ENCODE peak calls at places on chromosomes 3 and 15, in seven cellular contexts. One of them, this sample, is unnamed.

GRCh38 chr3:108091498-108092259 is 848 bp upstream of the CD47 start:
- DNase-seq in HCT116: no peak
- DNase-seq in hepatocyte: peak; percentile 30
- DNase-seq in GM23338: peak; percentile 64
- DNase-seq in GM23248: no peak
- DNase-seq in MM.1S: peak; percentile 9
- DNase-seq in PC-3: peak; percentile 11
- DNase-seq in this sample: peak; percentile 42

GRCh38 chr3:157767602-157768001 is 264.4 kb upstream of the VEPH1 start:
- DNase-seq in hepatocyte: no peak
- DNase-seq in GM23248: no peak
- DNase-seq in PC-3: peak; percentile 68
- DNase-seq in MM.1S: no peak
- DNase-seq in HCT116: no peak
- DNase-seq in GM23338: no peak
- DNase-seq in this sample: no peak

GRCh38 chr15:63478243-63478642 is 26.1 kb upstream of the USP3 start:
- DNase-seq in MM.1S: no peak
- DNase-seq in GM23338: no peak
- DNase-seq in HCT116: no peak
- DNase-seq in hepatocyte: no peak
- DNase-seq in GM23248: no peak
- DNase-seq in PC-3: no peak
- DNase-seq in this sample: no peak

GRCh38 chr15:96728591-96728990 is 398.1 kb downstream of the NR2F2 start:
- DNase-seq in HCT116: no peak
- DNase-seq in hepatocyte: no peak
- DNase-seq in GM23338: no peak
- DNase-seq in PC-3: no peak
- DNase-seq in GM23248: no peak
- DNase-seq in MM.1S: no peak
- DNase-seq in this sample: peak; percentile 21

GRCh38 chr3:117314441-117314840 is 604.9 kb downstream of the TUSC7 start:
- DNase-seq in GM23338: no peak
- DNase-seq in MM.1S: no peak
- DNase-seq in PC-3: no peak
- DNase-seq in GM23248: no peak
- DNase-seq in hepatocyte: no peak
- DNase-seq in HCT116: no peak
- DNase-seq in this sample: no peak

GRCh38 chr3:170738756-170739155 is 131.2 kb downstream of the RPL22L1 start:
- DNase-seq in HCT116: no peak
- DNase-seq in MM.1S: no peak
- DNase-seq in hepatocyte: no peak
- DNase-seq in GM23248: no peak
- DNase-seq in GM23338: no peak
- DNase-seq in PC-3: no peak
- DNase-seq in this sample: no peak

GRCh38 chr15:70632079-70632850 is 131.1 kb downstream of the UACA start:
- DNase-seq in hepatocyte: peak; percentile 22
- DNase-seq in PC-3: peak; percentile 72
- DNase-seq in GM23248: peak; percentile 36
- DNase-seq in MM.1S: no peak
- DNase-seq in GM23338: no peak
- DNase-seq in HCT116: no peak
- DNase-seq in this sample: no peak

GRCh38 chr3:85567074-85567676 is 608.4 kb downstream of the CADM2 start:
- DNase-seq in MM.1S: peak; percentile 52
- DNase-seq in HCT116: no peak
- DNase-seq in PC-3: peak; percentile 71
- DNase-seq in hepatocyte: peak; percentile 63
- DNase-seq in GM23338: peak; percentile 84
- DNase-seq in GM23248: peak; percentile 61
- DNase-seq in this sample: peak; percentile 82

GRCh38 chr3:129961142-129961541 is 13.4 kb upstream of the TRH start:
- DNase-seq in GM23338: peak; percentile 7
- DNase-seq in hepatocyte: no peak
- DNase-seq in PC-3: no peak
- DNase-seq in GM23248: no peak
- DNase-seq in HCT116: no peak
- DNase-seq in MM.1S: no peak
- DNase-seq in this sample: no peak

GRCh38 chr3:1183320-1184048 is 90.7 kb downstream of the CNTN6 start:
- DNase-seq in GM23248: peak; percentile 90
- DNase-seq in GM23338: no peak
- DNase-seq in PC-3: no peak
- DNase-seq in hepatocyte: peak; percentile 3
- DNase-seq in HCT116: no peak
- DNase-seq in MM.1S: no peak
- DNase-seq in this sample: no peak

GRCh38 chr15:62732078-62732477 is 310.5 kb upstream of the TPM1 start:
- DNase-seq in MM.1S: no peak
- DNase-seq in HCT116: no peak
- DNase-seq in GM23338: no peak
- DNase-seq in PC-3: no peak
- DNase-seq in hepatocyte: no peak
- DNase-seq in GM23248: peak; percentile 28
- DNase-seq in this sample: no peak

GRCh38 chr3:38651153-38651789 is 1.8 kb upstream of the SCN5A start:
- DNase-seq in PC-3: peak; percentile 70
- DNase-seq in HCT116: peak; percentile 60
- DNase-seq in GM23338: peak; percentile 88
- DNase-seq in hepatocyte: peak; percentile 85
- DNase-seq in MM.1S: peak; percentile 77
- DNase-seq in GM23248: peak; percentile 74
- DNase-seq in this sample: peak; percentile 88

GRCh38 chr3:106850429-106850828 is 526.8 kb upstream of the CCDC54 start:
- DNase-seq in GM23248: peak; percentile 51
- DNase-seq in PC-3: no peak
- DNase-seq in MM.1S: no peak
- DNase-seq in hepatocyte: no peak
- DNase-seq in GM23338: no peak
- DNase-seq in HCT116: no peak
- DNase-seq in this sample: no peak

GRCh38 chr3:118548434-118548833 is 486.2 kb downstream of the IGSF11 start:
- DNase-seq in hepatocyte: no peak
- DNase-seq in GM23248: no peak
- DNase-seq in PC-3: peak; percentile 22
- DNase-seq in MM.1S: no peak
- DNase-seq in HCT116: no peak
- DNase-seq in GM23338: no peak
- DNase-seq in this sample: no peak

GRCh38 chr15:60592386-60593339 is 113.7 kb upstream of the ICE2 start:
- DNase-seq in MM.1S: peak; percentile 89
- DNase-seq in GM23338: peak; percentile 94
- DNase-seq in HCT116: no peak
- DNase-seq in GM23248: peak; percentile 93
- DNase-seq in hepatocyte: peak; percentile 92
- DNase-seq in PC-3: peak; percentile 46
- DNase-seq in this sample: peak; percentile 95

GRCh38 chr3:94106268-94106667 is 43.4 kb downstream of the NSUN3 start:
- DNase-seq in PC-3: no peak
- DNase-seq in hepatocyte: no peak
- DNase-seq in GM23338: no peak
- DNase-seq in HCT116: no peak
- DNase-seq in GM23248: no peak
- DNase-seq in MM.1S: no peak
- DNase-seq in this sample: no peak

GRCh38 chr15:79640206-79640605 is 208.1 kb downstream of the MINAR1 start:
- DNase-seq in GM23248: peak; percentile 92
- DNase-seq in hepatocyte: peak; percentile 59
- DNase-seq in MM.1S: no peak
- DNase-seq in PC-3: peak; percentile 88
- DNase-seq in GM23338: no peak
- DNase-seq in HCT116: peak; percentile 26
- DNase-seq in this sample: no peak

GRCh38 chr15:33278816-33279612 is 31.8 kb upstream of the RYR3 start:
- DNase-seq in PC-3: peak; percentile 96
- DNase-seq in GM23248: peak; percentile 93
- DNase-seq in hepatocyte: peak; percentile 75
- DNase-seq in MM.1S: no peak
- DNase-seq in GM23338: peak; percentile 40
- DNase-seq in HCT116: peak; percentile 92
- DNase-seq in this sample: no peak

GRCh38 chr3:72033709-72034428 is 248.9 kb upstream of the PROK2 start:
- DNase-seq in HCT116: no peak
- DNase-seq in GM23338: no peak
- DNase-seq in PC-3: no peak
- DNase-seq in MM.1S: no peak
- DNase-seq in GM23248: no peak
- DNase-seq in hepatocyte: no peak
- DNase-seq in this sample: no peak

GRCh38 chr15:40336129-40337122 is 4.3 kb downstream of the CCDC9B start:
- DNase-seq in HCT116: no peak
- DNase-seq in GM23338: peak; percentile 72
- DNase-seq in PC-3: no peak
- DNase-seq in MM.1S: peak; percentile 36
- DNase-seq in hepatocyte: no peak
- DNase-seq in GM23248: no peak
- DNase-seq in this sample: peak; percentile 60

GRCh38 chr15:64151727-64152506 is at the start of gene SNX22:
- DNase-seq in MM.1S: peak; percentile 26
- DNase-seq in GM23338: peak; percentile 51
- DNase-seq in HCT116: no peak
- DNase-seq in hepatocyte: peak; percentile 52
- DNase-seq in GM23248: no peak
- DNase-seq in PC-3: no peak
- DNase-seq in this sample: peak; percentile 56

GRCh38 chr15:57245130-57245529 is 131.2 kb upstream of the CGNL1 start:
- DNase-seq in PC-3: no peak
- DNase-seq in MM.1S: no peak
- DNase-seq in HCT116: no peak
- DNase-seq in GM23248: no peak
- DNase-seq in hepatocyte: no peak
- DNase-seq in GM23338: no peak
- DNase-seq in this sample: no peak

DNA sequence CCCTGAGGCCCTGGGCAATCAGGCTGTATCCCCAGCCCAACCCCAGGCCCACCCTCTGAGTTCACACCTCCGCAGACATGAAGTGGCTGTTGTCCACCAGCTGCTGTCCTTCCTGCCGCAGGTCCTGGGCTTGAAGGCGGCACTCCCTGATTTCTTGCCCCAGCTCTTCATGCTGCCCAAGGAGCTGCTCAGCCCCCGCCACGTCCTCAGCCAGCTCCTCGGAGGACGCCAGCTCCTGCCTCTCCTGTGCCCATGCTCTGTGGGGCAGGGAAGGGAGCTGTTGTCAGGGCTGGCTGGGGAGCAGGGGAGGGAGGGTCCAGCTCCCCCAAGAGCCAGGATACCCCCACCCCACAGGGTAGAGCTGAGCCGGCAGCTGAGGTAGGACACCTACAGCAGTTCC is 14.5 kb downstream of the PLA2G4B start:
- DNase-seq in hepatocyte: no peak
- DNase-seq in GM23338: no peak
- DNase-seq in MM.1S: no peak
- DNase-seq in GM23248: no peak
- DNase-seq in HCT116: no peak
- DNase-seq in PC-3: no peak
- DNase-seq in this sample: no peak
- TF ChIP-seq EZH2phosphoT487 in hepatocyte: no peak
- TF ChIP-seq EZH2phosphoT487 in GM23338: no peak
- TF ChIP-seq EZH2phosphoT487 in MM.1S: no peak
- TF ChIP-seq EZH2phosphoT487 in GM23248: no peak
- TF ChIP-seq EZH2phosphoT487 in HCT116: no peak
- TF ChIP-seq EZH2phosphoT487 in PC-3: no peak
- TF ChIP-seq EZH2phosphoT487 in this sample: no peak

DNA sequence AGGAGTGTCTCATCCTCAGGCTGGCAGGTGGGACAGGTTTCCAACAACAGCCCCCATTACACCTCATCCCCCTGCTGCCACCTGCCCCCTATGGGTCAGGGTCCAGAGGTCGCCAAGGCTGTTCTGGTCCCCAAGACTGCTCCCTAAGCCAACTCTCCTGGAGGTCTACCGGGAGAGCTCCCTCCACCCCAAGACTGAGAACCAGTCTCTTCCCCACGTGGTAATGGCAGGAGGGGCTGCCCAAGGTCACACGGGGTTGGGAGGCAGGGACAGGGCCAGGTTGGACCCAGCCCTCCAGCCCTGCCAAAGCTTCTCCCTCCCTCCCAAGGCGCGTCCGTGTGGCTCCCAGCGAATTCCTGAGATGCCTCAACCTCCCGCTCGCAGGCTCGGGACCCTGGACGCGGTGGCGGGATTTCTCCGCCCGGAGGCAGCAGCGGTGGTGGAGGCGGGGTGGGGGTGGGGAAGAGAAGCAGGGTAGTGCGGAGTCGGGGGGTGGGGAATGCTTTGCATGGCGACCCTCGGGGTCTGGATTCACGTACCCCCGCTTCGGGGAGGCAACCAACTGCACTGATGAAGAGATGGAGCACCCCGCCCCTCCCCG is 80.1 kb downstream of the IQSEC1 start:
- DNase-seq in PC-3: peak; percentile 23
- DNase-seq in GM23338: peak; percentile 94
- DNase-seq in MM.1S: no peak
- DNase-seq in hepatocyte: peak; percentile 61
- DNase-seq in HCT116: no peak
- DNase-seq in GM23248: peak; percentile 35
- DNase-seq in this sample: peak; percentile 91
- TF ChIP-seq EZH2 in PC-3: no peak
- TF ChIP-seq EZH2 in GM23338: no peak
- TF ChIP-seq EZH2 in MM.1S: no peak
- TF ChIP-seq EZH2 in hepatocyte: no peak
- TF ChIP-seq EZH2 in HCT116: no peak
- TF ChIP-seq EZH2 in GM23248: no peak
- TF ChIP-seq EZH2 in this sample: no peak

GRCh38 chr3:120022729-120023128 is 71.5 kb downstream of the GSK3B start:
- DNase-seq in HCT116: no peak
- DNase-seq in GM23338: no peak
- DNase-seq in hepatocyte: no peak
- DNase-seq in PC-3: no peak
- DNase-seq in GM23248: peak; percentile 23
- DNase-seq in MM.1S: no peak
- DNase-seq in this sample: peak; percentile 21
- H3K4me1 ChIP-seq in HCT116: no peaks in the 10 kb centered on the region
- H3K4me1 ChIP-seq in GM23338: peaks cover 20% of the 10 kb centered on the region
- H3K4me1 ChIP-seq in hepatocyte: no peaks in the 10 kb centered on the region
- H3K4me1 ChIP-seq in PC-3: peaks cover 13% of the 10 kb centered on the region
- H3K4me1 ChIP-seq in GM23248: peaks cover 23% of the 10 kb centered on the region
- H3K4me1 ChIP-seq in MM.1S: peaks cover 9% of the 10 kb centered on the region
- H3K4me1 ChIP-seq in this sample: no peaks in the 10 kb centered on the region

GRCh38 chr3:102156426-102156825 is 278.4 kb upstream of the ZPLD1 start:
- DNase-seq in HCT116: no peak
- DNase-seq in MM.1S: no peak
- DNase-seq in GM23338: no peak
- DNase-seq in PC-3: peak; percentile 94
- DNase-seq in hepatocyte: peak; percentile 47
- DNase-seq in GM23248: peak; percentile 95
- DNase-seq in this sample: no peak

GRCh38 chr3:102159810-102160451 is 274.9 kb upstream of the ZPLD1 start:
- DNase-seq in HCT116: no peak
- DNase-seq in PC-3: no peak
- DNase-seq in MM.1S: peak; percentile 22
- DNase-seq in hepatocyte: no peak
- DNase-seq in GM23338: no peak
- DNase-seq in GM23248: no peak
- DNase-seq in this sample: no peak

GRCh38 chr3:102161362-102162006 is 273.3 kb upstream of the ZPLD1 start:
- DNase-seq in PC-3: no peak
- DNase-seq in GM23338: no peak
- DNase-seq in MM.1S: no peak
- DNase-seq in GM23248: peak; percentile 30
- DNase-seq in hepatocyte: no peak
- DNase-seq in HCT116: no peak
- DNase-seq in this sample: no peak

GRCh38 chr3:102162251-102162650 is 272.6 kb upstream of the ZPLD1 start:
- DNase-seq in GM23338: no peak
- DNase-seq in PC-3: no peak
- DNase-seq in hepatocyte: no peak
- DNase-seq in GM23248: no peak
- DNase-seq in MM.1S: no peak
- DNase-seq in HCT116: no peak
- DNase-seq in this sample: no peak

GRCh38 chr3:102158080-102158756 is 276.6 kb upstream of the ZPLD1 start:
- DNase-seq in MM.1S: no peak
- DNase-seq in HCT116: no peak
- DNase-seq in GM23338: no peak
- DNase-seq in PC-3: peak; percentile 76
- DNase-seq in hepatocyte: no peak
- DNase-seq in GM23248: peak; percentile 63
- DNase-seq in this sample: no peak
- TF ChIP-seq EZH2phosphoT487 in MM.1S: no peak
- TF ChIP-seq EZH2phosphoT487 in HCT116: no peak
- TF ChIP-seq EZH2phosphoT487 in GM23338: no peak
- TF ChIP-seq EZH2phosphoT487 in PC-3: no peak
- TF ChIP-seq EZH2phosphoT487 in hepatocyte: no peak
- TF ChIP-seq EZH2phosphoT487 in GM23248: no peak
- TF ChIP-seq EZH2phosphoT487 in this sample: no peak

This sample was measured in neural progenitor cell.